ENCODE peak calls at places on chromosomes 3 and 15, in eight cellular contexts. M, G, I, S, Y, L, H and E are unnamed samples.

GRCh38 chr15:40917585-40917984 is 11.6 kb upstream of the DLL4 start:
- ATAC-seq in Y (no peak), I (no peak), M (no peak), H (no peak), L (no peak), G (no peak), S (no peak), E (no peak)

GRCh38 chr3:21750831-21751391 is at the start of gene ZNF385D:
- ATAC-seq in I (no peak), S (no peak), L (peak; percentile 77), Y (peak; percentile 80), G (no peak), M (no peak), H (no peak), E (no peak)

GRCh38 chr3:19139863-19140262 is 8.4 kb upstream of the KCNH8 start:
- ATAC-seq in Y (no peak), I (no peak), S (no peak), M (no peak), G (no peak), H (no peak), L (no peak), E (no peak)

GRCh38 chr3:71146673-71147072 is 436.9 kb downstream of the FOXP1 start:
- ATAC-seq in L (no peak), S (peak; percentile 42), Y (no peak), I (no peak), H (no peak), G (no peak), M (no peak), E (no peak)

GRCh38 chr15:25416693-25417092 is 22.1 kb downstream of the UBE3A start:
- ATAC-seq in H (peak; percentile 33), Y (no peak), S (peak; percentile 58), I (peak; percentile 42), G (peak; percentile 66), M (no peak), L (peak; percentile 71), E (no peak)

GRCh38 chr3:127145266-127145665 is 47.7 kb upstream of the PRR23E start:
- ATAC-seq in G (no peak), H (no peak), Y (no peak), I (no peak), M (no peak), S (no peak), L (no peak), E (no peak)

GRCh38 chr3:46370784-46371183 is at the start of gene CCR5:
- ATAC-seq in H (peak; percentile 70), Y (no peak), L (no peak), G (peak; percentile 60), M (peak; percentile 52), S (no peak), I (peak; percentile 54), E (no peak)

GRCh38 chr3:45337839-45338470 is 50.4 kb upstream of the LARS2 start:
- ATAC-seq in H (no peak), L (no peak), I (no peak), S (no peak), M (no peak), Y (no peak), G (no peak), E (no peak)

GRCh38 chr15:69648775-69649735 is 196.4 kb downstream of the RPLP1 start:
- ATAC-seq in H (no peak), S (no peak), M (no peak), L (peak; percentile 47), G (no peak), Y (no peak), I (no peak), E (no peak)

GRCh38 chr3:53547327-53547726 is 52.9 kb downstream of the CACNA1D start:
- ATAC-seq in G (no peak), L (no peak), I (no peak), S (no peak), H (no peak), M (no peak), Y (no peak), E (no peak)

GRCh38 chr3:119912220-119912619 is 130.3 kb downstream of the NR1I2 start:
- ATAC-seq in Y (no peak), H (peak; percentile 30), M (no peak), I (peak; percentile 84), G (peak; percentile 50), S (no peak), L (peak; percentile 31), E (no peak)

GRCh38 chr3:66456711-66457173 is 44.1 kb downstream of the LRIG1 start:
- ATAC-seq in L (no peak), H (no peak), M (peak; percentile 36), S (no peak), Y (peak; percentile 58), I (no peak), G (peak; percentile 50), E (no peak)

GRCh38 chr3:101303836-101304235 is 16.5 kb downstream of the IMPG2 start:
- ATAC-seq in Y (no peak), I (no peak), M (no peak), S (no peak), G (no peak), H (no peak), L (peak; percentile 29), E (no peak)

GRCh38 chr3:150022406-150023238 is 51.9 kb upstream of the PFN2 start:
- ATAC-seq in H (no peak), M (no peak), Y (no peak), G (no peak), S (no peak), I (no peak), L (peak; percentile 58), E (peak; percentile 41)

GRCh38 chr3:197522881-197523342 is 32.9 kb downstream of the BDH1 start:
- ATAC-seq in I (no peak), S (no peak), M (no peak), L (no peak), H (no peak), Y (no peak), G (no peak), E (no peak)

GRCh38 chr15:55279746-55280351 is 9.8 kb downstream of the RAB27A start:
- ATAC-seq in S (peak; percentile 81), I (peak; percentile 75), L (peak; percentile 69), M (peak; percentile 64), H (peak; percentile 61), G (peak; percentile 68), Y (no peak), E (peak; percentile 80)

GRCh38 chr3:45100998-45101407 is 45.2 kb downstream of the CDCP1 start:
- ATAC-seq in H (no peak), L (no peak), S (no peak), M (no peak), I (peak; percentile 31), G (no peak), Y (no peak), E (no peak)

GRCh38 chr15:67915374-67916050 is 75.7 kb upstream of the RNU6-1 start:
- ATAC-seq in Y (peak; percentile 32), G (no peak), M (no peak), L (no peak), S (peak; percentile 20), H (no peak), I (no peak), E (no peak)

GRCh38 chr3:72120806-72121778 is 336.1 kb upstream of the PROK2 start:
- ATAC-seq in Y (no peak), I (no peak), G (no peak), S (no peak), L (no peak), M (no peak), H (no peak), E (peak; percentile 57)

GRCh38 chr3:81728766-81729544 is 32.5 kb downstream of the GBE1 start:
- ATAC-seq in M (no peak), Y (peak; percentile 20), I (no peak), L (peak; percentile 76), H (no peak), S (no peak), G (no peak), E (no peak)

GRCh38 chr3:7205535-7206331 is 344.8 kb downstream of the GRM7 start:
- ATAC-seq in S (no peak), M (no peak), H (no peak), G (no peak), I (no peak), L (no peak), Y (no peak), E (no peak)

GRCh38 chr3:41711656-41712055 is 250.2 kb downstream of the ULK4 start:
- ATAC-seq in L (no peak), S (no peak), I (no peak), G (no peak), H (no peak), Y (no peak), M (no peak), E (no peak)

GRCh38 chr15:76078285-76078863 is 18.6 kb downstream of the TMEM266 start:
- ATAC-seq in I (no peak), Y (no peak), L (no peak), M (no peak), S (no peak), G (no peak), H (no peak), E (no peak)